ENCODE peak calls at places on chromosome 1, in four cellular contexts. E, O, X and N are unnamed samples. For H3K27me3 and H3K9me3, the result is how much of the 10 kb centered on the place peaks cover.

GRCh38 chr1:11198851-11199628 is 9.9 kb downstream of the ANGPTL7 start:
- DNase-seq in E (no peak), O (no peak), X (no peak), N (no peak)

GRCh38 chr1:101738475-101738874 is 258.3 kb downstream of the OLFM3 start:
- DNase-seq in E (no peak), O (no peak), X (peak), N (no peak)

GRCh38 chr1:46477153-46477929 is 12.3 kb upstream of the DMBX1 start:
- DNase-seq in E (peak), O (peak), X (peak), N (peak)

GRCh38 chr1:201223852-201224670 is 33.4 kb downstream of the IGFN1 start:
- DNase-seq in E (no peak), O (no peak), X (no peak), N (no peak)

GRCh38 chr1:117685936-117686806 is 80.3 kb downstream of the TENT5C start:
- DNase-seq in E (no peak), O (no peak), X (no peak), N (no peak)

GRCh38 chr1:96521994-96522760 is 199.4 kb upstream of the PTBP2 start:
- DNase-seq in E (no peak), O (no peak), X (peak), N (peak)

GRCh38 chr1:99681583-99681982 is 35.7 kb downstream of the PALMD start:
- DNase-seq in E (no peak), O (no peak), X (no peak), N (peak)

GRCh38 chr1:42934111-42934510 is 24.6 kb downstream of the SLC2A1 start:
- DNase-seq in E (no peak), O (no peak), X (no peak), N (no peak)

GRCh38 chr1:34479731-34480130 is 275.1 kb upstream of the GJB5 start:
- DNase-seq in E (no peak), O (no peak), X (no peak), N (no peak)

GRCh38 chr1:226638001-226638601 is 89.5 kb downstream of the STUM start:
- DNase-seq in E (peak), O (no peak), X (no peak), N (no peak)

GRCh38 chr1:179217943-179218507 is 11.5 kb downstream of the ABL2 start:
- DNase-seq in E (no peak), O (no peak), X (peak), N (no peak)

GRCh38 chr1:4971666-4972065 is 317.3 kb downstream of the AJAP1 start:
- DNase-seq in E (no peak), O (no peak), X (no peak), N (no peak)

GRCh38 chr1:31510853-31511789 is 65.2 kb upstream of the TINAGL1 start:
- DNase-seq in E (peak), O (peak), X (no peak), N (no peak)

GRCh38 chr1:183926978-183927377 is 110.5 kb downstream of the COLGALT2 start:
- DNase-seq in E (no peak), O (no peak), X (peak), N (no peak)

GRCh38 chr1:108190686-108191416 is 9.3 kb downstream of the SLC25A24 start:
- DNase-seq in E (no peak), O (no peak), X (no peak), N (no peak)

GRCh38 chr1:37475380-37476086 is 1.2 kb downstream of the ZC3H12A start:
- DNase-seq in E (peak), O (no peak), X (peak), N (no peak)

GRCh38 chr1:221907531-221907930 is 165.6 kb upstream of the DUSP10 start:
- DNase-seq in E (no peak), O (no peak), X (peak), N (no peak)

GRCh38 chr1:7580923-7581753 is 190.0 kb upstream of the VAMP3 start:
- DNase-seq in E (peak), O (no peak), X (no peak), N (no peak)

GRCh38 chr1:110155878-110156522 is 5.7 kb downstream of the SLC6A17 start:
- DNase-seq in E (peak), O (peak), X (peak), N (no peak)

GRCh38 chr1:200154069-200154767 is 126.7 kb downstream of the NR5A2 start:
- DNase-seq in E (no peak), O (no peak), X (peak), N (no peak)

GRCh38 chr1:11450310-11450709 is 28.6 kb upstream of the DISP3 start:
- DNase-seq in E (no peak), O (no peak), X (no peak), N (no peak)

GRCh38 chr1:246043556-246043955 is 463.5 kb downstream of the SMYD3 start:
- DNase-seq in E (no peak), O (no peak), X (peak), N (no peak)

GRCh38 chr1:45205000-45205909 is 1.1 kb downstream of the ZSWIM5 start:
- DNase-seq in E (no peak), O (peak), X (peak), N (peak)

GRCh38 chr1:41728403-41729202 is 190.1 kb downstream of the HIVEP3 start:
- DNase-seq in E (no peak), O (no peak), X (no peak), N (no peak)

GRCh38 chr1:41690331-41690730 is 205.8 kb upstream of the EDN2 start:
- DNase-seq in E (no peak), O (no peak), X (no peak), N (no peak)

DNA sequence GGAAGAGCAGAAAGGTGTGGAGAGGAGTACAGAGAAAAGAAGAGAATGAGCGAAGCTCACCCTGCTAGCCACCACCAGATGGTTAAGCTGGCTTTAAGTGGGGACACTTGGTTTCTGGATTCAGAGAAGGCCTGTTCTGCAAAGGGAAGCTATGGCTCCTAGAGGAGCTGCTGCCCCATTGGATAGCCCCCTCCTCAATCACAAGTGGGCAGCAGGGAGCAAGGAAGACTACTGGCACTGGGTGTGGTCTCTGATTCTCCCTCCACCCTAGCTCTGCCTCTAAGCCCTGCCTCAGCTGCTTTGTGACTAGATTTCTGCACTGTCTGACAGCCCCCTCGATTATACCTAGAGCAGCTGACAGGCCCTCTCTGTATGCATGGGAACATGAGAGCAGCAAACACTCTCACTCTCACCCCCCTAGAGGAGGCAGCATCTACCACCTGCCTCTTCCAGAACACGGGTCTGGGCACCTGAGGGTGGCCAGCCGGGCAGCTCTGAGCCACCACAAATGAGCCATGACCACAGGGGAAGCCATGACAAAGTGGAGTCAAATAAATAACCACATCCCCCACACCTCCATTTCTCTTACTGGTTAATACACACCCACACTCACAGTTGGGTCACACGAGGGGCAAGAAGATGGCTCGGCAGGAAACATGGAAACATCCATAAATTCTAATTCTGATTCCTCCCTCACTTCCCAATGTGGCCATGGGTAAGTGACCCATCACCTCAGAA is 13.6 kb downstream of the PLEKHA6 start:
- DNase-seq in E (no peak), O (no peak), X (no peak), N (no peak)
- H3K27me3 ChIP-seq in E (under half), O (under half), X (under half), N (under half)

DNA sequence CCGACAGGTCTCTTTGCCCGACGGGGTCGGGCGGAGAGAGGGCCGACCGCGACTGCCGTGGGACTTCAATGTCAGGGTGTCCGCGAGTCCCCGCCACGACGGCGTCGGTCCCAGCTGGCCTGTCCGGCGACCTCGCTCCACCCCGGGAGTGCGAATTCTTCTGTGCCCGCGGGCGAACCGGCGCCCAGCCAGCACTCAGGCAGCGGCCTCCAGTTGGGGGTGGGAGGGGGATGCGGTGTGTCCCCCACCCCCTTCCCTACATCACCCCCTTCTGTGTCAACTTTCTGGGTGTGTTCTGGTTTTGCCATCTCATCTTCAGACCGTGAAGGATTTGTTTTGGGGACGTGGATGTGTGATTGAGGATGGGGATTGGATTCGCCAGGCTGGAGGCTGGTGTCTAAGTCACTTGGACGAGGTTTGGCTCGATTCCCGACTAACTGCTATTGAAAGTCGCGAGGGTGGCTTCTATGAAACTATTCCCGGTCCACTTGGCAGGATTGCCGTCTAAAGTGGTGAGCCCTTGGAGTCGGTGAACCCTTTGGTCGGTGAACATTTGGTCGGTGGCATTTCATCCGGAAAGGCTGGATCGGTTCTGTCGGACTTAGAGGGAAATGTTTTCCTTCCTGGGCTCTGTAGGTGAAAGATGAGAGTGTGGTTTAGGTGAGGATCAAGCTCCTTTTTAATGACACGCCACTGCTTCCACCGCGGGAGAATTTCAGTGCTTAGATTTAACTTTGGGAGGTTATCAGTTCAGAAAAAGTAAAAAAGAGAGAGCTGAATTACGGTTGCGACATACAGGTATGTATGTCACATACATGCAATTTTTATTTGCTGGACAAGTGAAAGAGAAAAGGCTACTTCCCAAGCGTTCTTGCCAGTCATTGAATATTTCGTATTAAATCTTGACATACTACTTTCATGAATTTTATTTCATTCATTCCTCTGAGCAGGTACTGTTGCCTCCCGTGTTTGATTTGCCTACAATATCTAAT is 771 bp downstream of the ABCD3 start:
- DNase-seq in E (peak), O (peak), X (peak), N (peak)
- H3K27ac ChIP-seq in E (peak), O (peak), X (peak), N (no peak)

DNA sequence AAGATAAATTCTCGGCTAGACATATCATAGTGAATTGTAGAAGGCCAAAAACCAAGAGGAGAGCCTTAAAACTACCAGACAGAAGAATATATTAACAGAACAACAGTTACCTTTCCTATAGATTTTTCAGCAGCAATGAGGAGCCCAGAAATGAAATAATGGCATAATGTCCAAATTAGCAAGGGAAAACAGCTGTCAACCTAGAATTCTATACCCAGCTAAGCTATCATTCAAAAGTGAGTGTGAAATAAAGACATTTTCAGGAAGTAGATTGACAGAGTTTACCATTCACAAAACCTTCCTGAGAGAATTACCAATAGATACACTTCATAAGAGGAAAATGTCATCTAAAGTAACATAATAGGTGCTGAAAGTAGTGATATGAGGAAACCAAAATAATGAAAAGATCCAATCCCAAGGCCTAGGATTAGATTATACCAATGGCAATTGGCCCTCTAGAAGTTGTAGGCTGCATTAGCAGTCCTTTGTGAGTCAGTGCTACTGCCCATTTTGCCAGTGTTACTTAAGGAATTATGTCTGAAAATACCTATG is 34.5 kb downstream of the OBSCN start:
- DNase-seq in E (no peak), O (no peak), X (no peak), N (no peak)
- H3K9me3 ChIP-seq in E (half or more), O (under half), X (under half), N (under half)

DNA sequence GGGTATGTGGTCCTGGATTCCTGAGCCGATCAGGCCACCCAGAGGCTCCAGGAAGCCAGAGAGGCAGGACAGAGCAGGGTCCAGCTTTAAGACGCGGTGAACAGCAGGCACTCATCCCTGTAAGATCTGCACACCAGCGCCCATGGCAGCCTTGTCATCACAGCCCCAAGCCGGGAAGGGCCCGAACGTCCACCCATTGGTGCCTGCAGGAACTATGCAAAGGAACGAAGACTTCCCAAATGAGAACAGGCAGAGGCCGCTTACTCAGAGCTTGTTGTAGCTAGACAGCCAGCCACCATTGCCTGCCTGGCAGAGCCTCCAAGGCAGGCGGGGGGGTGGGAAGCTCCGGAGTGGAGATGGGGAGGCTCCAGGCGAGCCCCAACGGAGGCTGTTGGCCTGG is 12.1 kb upstream of the ARHGEF16 start:
- DNase-seq in E (no peak), O (no peak), X (no peak), N (no peak)
- H3K27me3 ChIP-seq in E (under half), O (under half), X (under half), N (under half)

DNA sequence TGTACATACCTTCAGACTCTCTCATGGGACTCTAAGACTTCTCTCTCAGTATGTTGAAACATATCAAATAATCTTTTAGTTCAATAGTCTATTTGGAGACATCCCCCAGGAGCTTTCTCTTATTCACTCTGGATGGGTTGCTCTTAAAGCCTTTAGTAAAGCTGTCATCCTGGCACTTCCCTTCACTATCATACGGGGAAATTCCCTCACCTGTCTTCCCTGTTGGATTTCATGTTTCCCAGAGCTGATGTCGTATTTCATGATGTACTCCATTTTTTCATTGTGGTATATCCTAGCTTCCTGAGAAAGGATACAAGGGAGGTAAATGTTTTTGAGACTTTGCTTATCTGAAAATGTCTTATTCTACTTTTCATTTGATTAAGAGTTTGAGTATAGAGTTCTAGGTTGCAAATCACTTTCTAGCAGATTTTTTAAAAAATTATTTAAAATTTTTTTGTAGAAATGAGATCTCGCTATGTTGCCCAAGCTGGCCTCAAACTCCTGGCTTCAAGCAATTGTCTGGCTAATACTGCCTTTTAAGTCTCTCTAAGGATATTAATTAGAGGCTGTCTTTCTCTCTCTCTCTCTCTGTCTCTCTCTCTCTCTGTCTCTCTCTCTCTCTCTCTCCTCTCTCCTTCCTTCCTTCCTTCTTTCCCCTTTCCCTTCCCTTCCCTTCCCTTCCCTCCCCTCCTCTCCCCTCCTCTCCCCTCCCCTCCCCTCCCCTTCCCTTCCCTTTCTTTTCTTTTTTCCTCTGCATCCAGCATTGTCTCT is 17.0 kb upstream of the MACF1 start:
- DNase-seq in E (no peak), O (no peak), X (no peak), N (no peak)
- H3K27ac ChIP-seq in E (no peak), O (no peak), X (no peak), N (no peak)

GRCh38 chr1:160807738-160808137 is 11.8 kb downstream of the LY9 start:
- DNase-seq in E (no peak), O (no peak), X (no peak), N (no peak)

GRCh38 chr1:160807242-160807641 is 11.3 kb downstream of the LY9 start:
- DNase-seq in E (no peak), O (no peak), X (no peak), N (no peak)

GRCh38 chr1:160808289-160808688 is 12.3 kb downstream of the LY9 start:
- DNase-seq in E (no peak), O (no peak), X (no peak), N (no peak)

GRCh38 chr1:160806109-160806665 is 10.2 kb downstream of the LY9 start:
- DNase-seq in E (no peak), O (no peak), X (no peak), N (no peak)

GRCh38 chr1:160806784-160807183 is 10.8 kb downstream of the LY9 start:
- DNase-seq in E (no peak), O (no peak), X (no peak), N (no peak)
- H3K9me3 ChIP-seq in E (under half), O (under half), X (under half), N (under half)